ENCODE peak calls at places on chromosomes 16 and 17, in seven cellular contexts. B is cardiac fibroblast, Q is body of pancreas, C is gastrocnemius medialis, E is lung, P is ovary, F is fibroblast of lung. W is an unnamed sample.
A peak's percentile ranks its signal among the peaks of the same experiment; 100 is the strongest.

GRCh38 chr16:85334718-85335583 is 222.7 kb upstream of the CIBAR2 start:
- DNase-seq in B (no peak), Q (peak; percentile 81), C (no peak), E (no peak), P (no peak), F (no peak), W (no peak)

GRCh38 chr16:18842565-18842964 is 41.2 kb upstream of the ARL6IP1 start:
- DNase-seq in B (no peak), Q (no peak), C (no peak), E (no peak), P (no peak), F (no peak), W (no peak)

GRCh38 chr16:77918792-77919707 is 103.3 kb upstream of the CLEC3A start:
- DNase-seq in B (no peak), Q (no peak), C (no peak), E (no peak), P (no peak), F (peak; percentile 80), W (no peak)

GRCh38 chr17:31068291-31068690 is 26.5 kb upstream of the NF1 start:
- DNase-seq in B (peak; percentile 48), Q (no peak), C (no peak), E (no peak), P (no peak), F (peak; percentile 25), W (peak; percentile 42)

GRCh38 chr16:27366687-27367462 is 35.1 kb upstream of the IL21R start:
- DNase-seq in B (peak; percentile 19), Q (no peak), C (no peak), E (no peak), P (no peak), F (no peak), W (no peak)

GRCh38 chr16:3044708-3045107 is 1.7 kb upstream of the MMP25 start:
- DNase-seq in B (no peak), Q (no peak), C (no peak), E (no peak), P (no peak), F (no peak), W (no peak)

GRCh38 chr16:49621240-49622083 is 234.4 kb downstream of the ZNF423 start:
- DNase-seq in B (peak; percentile 22), Q (no peak), C (no peak), E (no peak), P (no peak), F (no peak), W (no peak)

GRCh38 chr17:34464812-34465211 is 101.8 kb upstream of the CCL1 start:
- DNase-seq in B (no peak), Q (no peak), C (no peak), E (no peak), P (no peak), F (no peak), W (no peak)

GRCh38 chr16:919658-920631 is 50.8 kb downstream of the LMF1 start:
- DNase-seq in B (peak; percentile 53), Q (no peak), C (no peak), E (no peak), P (no peak), F (peak; percentile 33), W (peak; percentile 44)

GRCh38 chr17:31690118-31690517 is 168.9 kb downstream of the COPRS start:
- DNase-seq in B (peak; percentile 6), Q (no peak), C (no peak), E (no peak), P (no peak), F (peak; percentile 70), W (peak; percentile 48)

GRCh38 chr17:82603981-82604448 is 44.2 kb downstream of the WDR45B start:
- DNase-seq in B (peak; percentile 69), Q (no peak), C (peak; percentile 49), E (peak; percentile 81), P (no peak), F (peak; percentile 45), W (no peak)

GRCh38 chr17:46193626-46194392 is 580 bp upstream of the KANSL1 start:
- DNase-seq in B (peak; percentile 98), Q (peak; percentile 95), C (peak; percentile 96), E (peak; percentile 99), P (peak; percentile 96), F (peak; percentile 97), W (peak; percentile 95)

DNA sequence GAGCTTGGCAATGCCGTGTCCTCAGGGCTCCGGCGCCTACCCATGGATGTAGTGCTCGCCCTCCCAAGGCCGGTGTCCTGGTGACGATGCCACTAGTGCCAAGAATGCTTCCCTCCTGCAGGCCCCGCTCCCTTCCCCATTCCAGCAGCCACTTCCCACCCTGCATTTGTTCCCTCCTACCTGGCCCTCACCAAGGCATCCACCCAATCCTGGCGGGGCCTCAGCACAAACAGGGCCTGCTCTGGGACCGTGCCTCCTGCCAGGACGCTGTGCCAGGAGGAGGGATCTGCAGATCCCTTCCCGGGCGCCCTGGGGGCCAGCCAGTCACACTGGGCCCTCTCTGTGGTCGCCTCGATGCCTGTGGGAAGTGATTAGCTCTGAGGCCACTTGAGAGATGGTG is 25.1 kb downstream of the ABR start:
- DNase-seq in B (no peak), Q (no peak), C (no peak), E (no peak), P (no peak), F (no peak), W (no peak)
- TF ChIP-seq CTCF in B (no peak), Q (no peak), C (no peak), E (no peak), P (no peak), F (no peak), W (no peak)

GRCh38 chr17:49890852-49891251 is 43.0 kb upstream of the TAC4 start:
- DNase-seq in B (no peak), Q (no peak), C (no peak), E (no peak), P (no peak), F (no peak), W (no peak)
- H3K4me3 ChIP-seq in B (no peak overlapping the region), Q (no peak overlapping the region), C (no peak overlapping the region), E (no peak overlapping the region), P (no peak overlapping the region), F (no peak overlapping the region), W (no peak overlapping the region)

GRCh38 chr17:74497471-74497870 is 31.0 kb downstream of the CD300A start:
- DNase-seq in B (no peak), Q (no peak), C (no peak), E (no peak), P (no peak), F (no peak), W (no peak)

GRCh38 chr17:74491645-74492044 is 25.2 kb downstream of the CD300A start:
- DNase-seq in B (no peak), Q (no peak), C (no peak), E (no peak), P (no peak), F (no peak), W (no peak)

GRCh38 chr17:74490716-74491115 is 24.3 kb downstream of the CD300A start:
- DNase-seq in B (no peak), Q (no peak), C (no peak), E (no peak), P (no peak), F (no peak), W (no peak)

DNA sequence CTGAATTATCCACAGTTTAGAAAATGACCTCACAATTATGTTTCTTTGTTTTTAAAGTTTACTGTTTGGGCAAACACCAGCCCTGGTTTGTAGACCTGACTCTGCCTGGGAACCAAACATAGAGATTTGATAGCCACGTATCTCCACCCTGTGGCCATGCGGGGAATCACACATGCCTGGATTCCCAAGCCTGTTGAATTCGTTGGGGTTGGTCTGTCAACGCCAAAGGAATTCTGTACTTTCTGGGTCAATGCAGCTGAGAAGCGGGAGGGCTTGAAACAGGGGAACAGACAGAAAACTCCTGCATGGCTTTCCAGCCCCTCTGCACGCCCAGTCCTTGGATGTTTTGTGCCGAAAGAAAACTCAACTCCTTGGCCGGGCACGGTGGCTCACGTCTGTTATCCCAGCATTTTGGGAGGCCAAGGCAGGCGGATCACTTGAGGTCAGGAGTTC is 27.0 kb downstream of the CD300A start:
- DNase-seq in B (peak; percentile 65), Q (peak; percentile 74), C (peak; percentile 34), E (peak; percentile 67), P (peak; percentile 71), F (peak; percentile 57), W (peak; percentile 56)
- TF ChIP-seq CTCF in B (peak; percentile 84), Q (peak; percentile 93), C (peak; percentile 84), E (peak; percentile 85), P (peak; percentile 10), F (peak; percentile 81), W (peak; percentile 76)

GRCh38 chr17:65562206-65562531 is 721 bp upstream of the AXIN2 start:
- DNase-seq in B (no peak), Q (no peak), C (no peak), E (no peak), P (no peak), F (no peak), W (no peak)
- H3K4me3 ChIP-seq in B (no peak overlapping the region), Q (no peak overlapping the region), C (no peak overlapping the region), E (no peak overlapping the region), P (peak overlapping the region; percentile 86), F (no peak overlapping the region), W (peak overlapping the region; percentile 76)

DNA sequence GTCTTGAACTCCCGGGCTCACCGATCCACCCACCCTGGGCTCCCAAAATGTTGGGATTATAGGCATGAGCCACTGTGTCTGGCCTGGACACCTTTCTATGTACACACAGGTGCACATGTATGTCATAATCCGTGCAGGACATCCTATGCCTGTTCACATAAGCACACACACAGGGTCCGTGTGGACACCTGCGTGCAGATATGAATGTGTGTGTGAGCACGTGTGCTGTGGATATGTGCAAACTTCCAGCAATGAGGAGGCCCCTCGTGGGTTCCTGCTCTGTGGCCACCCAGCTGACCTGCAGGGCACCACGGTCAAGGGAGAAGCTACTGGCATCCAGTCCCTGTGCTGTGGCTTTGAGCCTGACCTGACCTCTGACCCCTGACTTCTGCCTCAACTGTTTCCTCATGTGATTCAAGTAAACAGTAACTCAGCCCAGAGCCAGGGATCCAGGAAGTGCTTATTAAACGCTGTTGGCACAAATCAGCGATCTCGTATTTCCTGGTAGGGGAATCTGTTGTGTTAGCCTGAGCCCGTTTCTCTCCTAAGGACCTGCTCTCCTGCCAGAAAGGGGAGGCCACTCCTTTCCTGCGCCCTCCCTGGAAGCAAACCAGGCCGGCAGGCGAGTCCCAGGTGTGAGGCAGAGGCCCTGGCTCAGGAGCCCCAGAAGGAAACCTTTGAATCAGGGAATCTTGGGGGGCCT is 6.5 kb downstream of the CPNE7 start:
- DNase-seq in B (peak; percentile 82), Q (no peak), C (no peak), E (peak; percentile 46), P (no peak), F (peak; percentile 93), W (peak; percentile 80)
- TF ChIP-seq CTCF in B (no peak), Q (no peak), C (no peak), E (no peak), P (no peak), F (no peak), W (no peak)